ENCODE peak calls at places on chromosomes 5 and 9, in eight cellular contexts. F, N, Q, R, Z, S, H and K are unnamed samples.

GRCh38 chr9:88085481-88085880 is 52.8 kb downstream of the SPATA31C2 start:
- DNase-seq in F (peak; percentile 7), N (no peak), Q (no peak), R (no peak), Z (no peak), S (no peak), H (no peak), K (no peak)

GRCh38 chr5:122262107-122262506 is 49.9 kb upstream of the SNCAIP start:
- DNase-seq in F (no peak), N (no peak), Q (peak; percentile 75), R (no peak), Z (no peak), S (peak; percentile 63), H (peak; percentile 48), K (peak; percentile 48)

GRCh38 chr5:146042628-146043279 is 62.6 kb downstream of the PLAC8L1 start:
- DNase-seq in F (no peak), N (no peak), Q (peak; percentile 63), R (peak; percentile 83), Z (peak; percentile 27), S (peak; percentile 80), H (no peak), K (peak; percentile 78)

GRCh38 chr5:155024015-155024414 is 10.5 kb downstream of the KIF4B start:
- DNase-seq in F (no peak), N (no peak), Q (no peak), R (no peak), Z (no peak), S (no peak), H (no peak), K (no peak)

GRCh38 chr5:5316333-5316732 is 106.1 kb upstream of the ICE1 start:
- DNase-seq in F (no peak), N (no peak), Q (peak; percentile 36), R (no peak), Z (no peak), S (no peak), H (no peak), K (peak; percentile 29)

GRCh38 chr9:97803167-97804058 is 49.6 kb upstream of the FOXE1 start:
- DNase-seq in F (peak; percentile 13), N (peak; percentile 78), Q (peak; percentile 44), R (peak; percentile 19), Z (no peak), S (peak; percentile 25), H (peak; percentile 10), K (peak; percentile 18)

GRCh38 chr9:22117511-22118388 is 108.6 kb upstream of the CDKN2B start:
- DNase-seq in F (no peak), N (no peak), Q (peak; percentile 90), R (peak; percentile 56), Z (no peak), S (peak; percentile 83), H (peak; percentile 35), K (peak; percentile 82)

GRCh38 chr5:61270510-61271165 is 61.4 kb upstream of the ZSWIM6 start:
- DNase-seq in F (no peak), N (no peak), Q (no peak), R (no peak), Z (no peak), S (no peak), H (no peak), K (no peak)

GRCh38 chr5:76601470-76601869 is 21.7 kb downstream of the F2RL2 start:
- DNase-seq in F (peak; percentile 73), N (no peak), Q (peak; percentile 88), R (no peak), Z (peak; percentile 45), S (peak; percentile 80), H (peak; percentile 36), K (peak; percentile 88)

DNA sequence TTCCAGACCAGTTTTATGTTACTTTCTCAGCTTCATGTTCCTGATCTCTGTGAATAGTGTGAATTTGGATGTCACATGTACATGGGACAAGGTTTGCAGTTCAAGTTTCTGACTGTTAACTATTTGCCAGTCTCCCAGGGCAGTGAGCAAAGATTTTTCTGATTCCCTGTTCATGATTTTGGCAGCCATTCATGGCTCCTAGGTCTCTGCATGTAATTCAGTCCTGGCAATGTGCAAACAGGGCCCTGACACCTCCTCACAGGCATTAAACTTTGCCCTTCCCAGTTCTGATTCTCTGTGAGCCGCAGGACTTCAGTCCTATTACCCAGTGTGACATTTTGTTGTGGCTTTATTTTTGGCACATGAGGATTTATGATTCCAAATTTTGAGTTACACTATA is 349.7 kb downstream of the ARRDC3 start:
- DNase-seq in F (no peak), N (no peak), Q (no peak), R (no peak), Z (no peak), S (no peak), H (no peak), K (no peak)
- H3K4me3 ChIP-seq in F (no peak overlapping the region), N (no peak overlapping the region), Q (no peak overlapping the region), R (no peak overlapping the region), Z (no peak overlapping the region), S (no peak overlapping the region), H (no peak overlapping the region), K (no peak overlapping the region)

GRCh38 chr9:130443840-130444492 is 795 bp upstream of the ASS1 start:
- DNase-seq in F (no peak), N (no peak), Q (no peak), R (no peak), Z (no peak), S (no peak), H (no peak), K (no peak)
- H3K4me3 ChIP-seq in F (peak overlapping the region; percentile 63), N (peak overlapping the region; percentile 72), Q (no peak overlapping the region), R (no peak overlapping the region), Z (peak overlapping the region; percentile 7), S (no peak overlapping the region), H (no peak overlapping the region), K (no peak overlapping the region)

GRCh38 chr9:131679261-131680020 is 60.4 kb downstream of the RAPGEF1 start:
- DNase-seq in F (no peak), N (no peak), Q (no peak), R (no peak), Z (no peak), S (no peak), H (no peak), K (no peak)

GRCh38 chr9:131676431-131676972 is 63.4 kb downstream of the RAPGEF1 start:
- DNase-seq in F (no peak), N (no peak), Q (no peak), R (no peak), Z (no peak), S (no peak), H (no peak), K (no peak)

GRCh38 chr9:131677051-131677444 is 62.8 kb downstream of the RAPGEF1 start:
- DNase-seq in F (no peak), N (no peak), Q (peak; percentile 54), R (no peak), Z (no peak), S (peak; percentile 55), H (no peak), K (no peak)

GRCh38 chr9:131678499-131679111 is 61.3 kb downstream of the RAPGEF1 start:
- DNase-seq in F (peak; percentile 68), N (peak; percentile 89), Q (peak; percentile 92), R (peak; percentile 81), Z (peak; percentile 88), S (peak; percentile 98), H (peak; percentile 90), K (peak; percentile 95)

GRCh38 chr9:131677445-131678180 is 62.3 kb downstream of the RAPGEF1 start:
- DNase-seq in F (no peak), N (no peak), Q (peak; percentile 77), R (no peak), Z (peak; percentile 48), S (peak; percentile 83), H (no peak), K (peak; percentile 78)
- H3K4me3 ChIP-seq in F (no peak overlapping the region), N (no peak overlapping the region), Q (no peak overlapping the region), R (no peak overlapping the region), Z (peak overlapping the region; percentile 5), S (peak overlapping the region; percentile 5), H (no peak overlapping the region), K (peak overlapping the region; percentile 19)

DNA sequence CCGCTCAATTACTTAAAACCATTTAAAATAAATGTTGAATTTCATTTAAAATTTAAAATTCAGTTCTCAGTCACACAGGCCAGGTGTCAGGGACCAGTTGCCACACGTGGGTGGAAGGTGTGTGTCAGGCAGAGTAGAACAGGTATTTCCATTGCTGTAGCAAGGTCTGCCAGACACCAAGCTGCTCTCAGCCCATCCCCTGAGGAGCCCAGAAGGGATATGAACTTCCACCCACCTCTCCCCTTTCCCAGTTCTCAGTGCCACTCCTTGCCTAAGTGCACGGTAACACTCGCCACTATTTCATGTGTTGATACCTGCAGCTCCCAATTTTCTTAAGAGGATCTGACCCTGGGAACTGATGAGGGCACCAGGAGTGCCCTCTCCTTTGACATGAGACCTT is 12.7 kb downstream of the SYK start:
- DNase-seq in F (no peak), N (no peak), Q (no peak), R (no peak), Z (no peak), S (no peak), H (no peak), K (no peak)
- H3K4me3 ChIP-seq in F (no peak overlapping the region), N (no peak overlapping the region), Q (no peak overlapping the region), R (no peak overlapping the region), Z (no peak overlapping the region), S (no peak overlapping the region), H (no peak overlapping the region), K (no peak overlapping the region)

DNA sequence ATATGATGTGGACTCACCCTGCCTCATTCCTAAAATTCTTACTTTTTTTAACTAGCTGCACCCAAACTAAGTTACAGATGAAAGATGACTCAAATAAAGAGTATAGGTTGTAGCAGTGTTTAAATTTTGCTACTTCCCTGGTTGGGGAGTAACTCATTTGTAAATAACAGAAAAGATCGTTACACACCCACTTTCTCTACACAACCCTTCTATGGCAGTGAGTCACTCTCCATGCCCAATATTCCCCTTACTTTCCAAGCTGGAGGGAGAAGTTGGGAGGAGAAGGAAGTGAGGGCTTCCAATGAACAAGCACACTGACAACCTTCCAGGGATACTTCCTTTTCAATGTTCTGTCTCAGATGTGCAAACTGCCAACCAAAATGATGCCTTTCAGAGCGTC is 1.9 kb downstream of the RASEF start:
- DNase-seq in F (no peak), N (no peak), Q (no peak), R (no peak), Z (no peak), S (peak; percentile 6), H (no peak), K (no peak)
- H3K4me3 ChIP-seq in F (no peak overlapping the region), N (no peak overlapping the region), Q (no peak overlapping the region), R (peak overlapping the region; percentile 82), Z (no peak overlapping the region), S (no peak overlapping the region), H (no peak overlapping the region), K (no peak overlapping the region)

GRCh38 chr5:133841831-133842750 is 126.3 kb downstream of the C5orf15 start:
- DNase-seq in F (no peak), N (no peak), Q (no peak), R (no peak), Z (no peak), S (no peak), H (no peak), K (no peak)
- H3K4me3 ChIP-seq in F (no peak overlapping the region), N (no peak overlapping the region), Q (no peak overlapping the region), R (no peak overlapping the region), Z (no peak overlapping the region), S (no peak overlapping the region), H (no peak overlapping the region), K (no peak overlapping the region)

GRCh38 chr5:148390914-148391313 is 7.2 kb downstream of the FBXO38 start:
- DNase-seq in F (no peak), N (no peak), Q (no peak), R (no peak), Z (no peak), S (no peak), H (no peak), K (no peak)
- H3K4me3 ChIP-seq in F (no peak overlapping the region), N (no peak overlapping the region), Q (no peak overlapping the region), R (no peak overlapping the region), Z (no peak overlapping the region), S (no peak overlapping the region), H (no peak overlapping the region), K (no peak overlapping the region)